ENCODE peak calls at places on chromosomes 13 and 19, in eight cellular contexts. T is AG09309; R is T-helper 1 cell; P is fibroblast of mammary gland; D is HS-5; I is Daoy; N is gastrocnemius medialis; W is stimulated activated CD4-positive, alpha-beta T cell treated with anti-CD3 and anti-CD28 coated beads, Interleukin-1b, Interleukin-23, amount 100 ng/mL, for 48 hours. C is an unnamed sample.
A peak's percentile ranks its signal among the peaks of the same experiment; 100 is the strongest.

GRCh38 chr13:30751183-30751933 is 16.0 kb downstream of the ALOX5AP start:
- DNase-seq in P (no peak), T (no peak), N (no peak), R (no peak), W (no peak), I (no peak), D (no peak), C (no peak)

GRCh38 chr13:31880849-31881494 is 141.6 kb downstream of the RXFP2 start:
- DNase-seq in W (no peak), P (peak; percentile 55), T (no peak), N (no peak), D (no peak), I (no peak), R (no peak), C (no peak)

GRCh38 chr19:41753936-41754529 is 1.3 kb upstream of the CEACAM6 start:
- DNase-seq in N (no peak), T (no peak), D (no peak), W (peak; percentile 73), I (peak; percentile 57), R (peak; percentile 54), P (peak; percentile 31), C (no peak)

GRCh38 chr13:23654111-23655110 is 84.2 kb downstream of the TNFRSF19 start:
- DNase-seq in W (no peak), R (no peak), N (no peak), T (no peak), D (no peak), I (peak; percentile 41), P (no peak), C (no peak)

GRCh38 chr19:16520074-16520973 is 21.9 kb downstream of the CHERP start:
- DNase-seq in I (no peak), N (no peak), R (no peak), T (no peak), D (no peak), P (no peak), W (no peak), C (no peak)

GRCh38 chr13:70253834-70254233 is 145.6 kb upstream of the KLHL1 start:
- DNase-seq in D (no peak), R (no peak), T (no peak), W (no peak), N (no peak), I (no peak), P (no peak), C (no peak)

GRCh38 chr19:47232422-47233211 is 1.6 kb upstream of the BBC3 start:
- DNase-seq in I (peak; percentile 80), T (no peak), N (no peak), R (no peak), W (peak; percentile 42), D (peak; percentile 80), P (peak; percentile 86), C (no peak)

GRCh38 chr19:43798546-43799409 is 3.5 kb downstream of the LYPD5 start:
- DNase-seq in P (no peak), R (peak; percentile 34), T (no peak), I (peak; percentile 85), W (peak; percentile 66), N (no peak), D (no peak), C (no peak)

GRCh38 chr13:60838581-60838980 is 441.6 kb downstream of the TDRD3 start:
- DNase-seq in P (no peak), T (no peak), N (no peak), R (no peak), W (no peak), I (no peak), D (no peak), C (no peak)

C was measured in AG04450.